ENCODE peak calls at places on chromosomes 16 and 17, in four cellular contexts. One of them, this sample, is unnamed.

GRCh38 chr17:64470676-64471075 is 21.8 kb downstream of the MILR1 start:
- DNase-seq in H1: no peak
- DNase-seq in K562: no peak
- DNase-seq in HCT116: no peak
- DNase-seq in this sample: peak; percentile 33

GRCh38 chr17:72104164-72104862 is 16.5 kb upstream of the SOX9 start:
- DNase-seq in HCT116: no peak
- DNase-seq in H1: no peak
- DNase-seq in K562: no peak
- DNase-seq in this sample: no peak

GRCh38 chr17:82670661-82671060 is 22.4 kb upstream of the WDR45B start:
- DNase-seq in K562: no peak
- DNase-seq in H1: no peak
- DNase-seq in HCT116: no peak
- DNase-seq in this sample: no peak

GRCh38 chr16:85484337-85485295 is 128.5 kb upstream of the GSE1 start:
- DNase-seq in HCT116: no peak
- DNase-seq in K562: no peak
- DNase-seq in H1: no peak
- DNase-seq in this sample: no peak

GRCh38 chr16:79964104-79964503 is 363.6 kb upstream of the MAF start:
- DNase-seq in H1: no peak
- DNase-seq in HCT116: no peak
- DNase-seq in K562: no peak
- DNase-seq in this sample: no peak

GRCh38 chr16:85093705-85094104 is 18.6 kb downstream of the CIBAR2 start:
- DNase-seq in HCT116: no peak
- DNase-seq in H1: no peak
- DNase-seq in K562: peak; percentile 63
- DNase-seq in this sample: no peak

GRCh38 chr16:73916839-73917594 is 379.6 kb upstream of the PSMD7 start:
- DNase-seq in K562: no peak
- DNase-seq in H1: no peak
- DNase-seq in HCT116: no peak
- DNase-seq in this sample: no peak

GRCh38 chr17:39601758-39602532 is 5.8 kb downstream of the NEUROD2 start:
- DNase-seq in K562: no peak
- DNase-seq in HCT116: no peak
- DNase-seq in H1: peak; percentile 52
- DNase-seq in this sample: no peak

GRCh38 chr17:79819534-79820276 is 19.5 kb downstream of the CBX4 start:
- DNase-seq in HCT116: no peak
- DNase-seq in H1: no peak
- DNase-seq in K562: no peak
- DNase-seq in this sample: no peak

GRCh38 chr17:30217054-30217453 is 18.4 kb downstream of the SLC6A4 start:
- DNase-seq in HCT116: no peak
- DNase-seq in H1: no peak
- DNase-seq in K562: no peak
- DNase-seq in this sample: no peak

GRCh38 chr17:1110844-1111598 is 68.8 kb downstream of the ABR start:
- DNase-seq in H1: peak; percentile 53
- DNase-seq in HCT116: peak; percentile 88
- DNase-seq in K562: no peak
- DNase-seq in this sample: no peak

GRCh38 chr17:791807-792206 is 9.7 kb downstream of the MRM3 start:
- DNase-seq in HCT116: no peak
- DNase-seq in H1: no peak
- DNase-seq in K562: no peak
- DNase-seq in this sample: no peak

GRCh38 chr16:73057369-73058210 is 9.7 kb upstream of the ZFHX3 start:
- DNase-seq in H1: peak; percentile 65
- DNase-seq in HCT116: no peak
- DNase-seq in K562: peak; percentile 22
- DNase-seq in this sample: no peak

GRCh38 chr16:65817066-65817465 is 549.4 kb upstream of the CDH5 start:
- DNase-seq in K562: no peak
- DNase-seq in H1: no peak
- DNase-seq in HCT116: no peak
- DNase-seq in this sample: peak; percentile 32

GRCh38 chr17:78896091-78896833 is 6.7 kb downstream of the CEP295NL start:
- DNase-seq in H1: no peak
- DNase-seq in HCT116: no peak
- DNase-seq in K562: no peak
- DNase-seq in this sample: no peak

GRCh38 chr17:70892527-70892926 is 723.2 kb downstream of the KCNJ2 start:
- DNase-seq in K562: no peak
- DNase-seq in H1: no peak
- DNase-seq in HCT116: no peak
- DNase-seq in this sample: no peak

GRCh38 chr17:66629762-66630161 is 205.2 kb upstream of the CACNG5 start:
- DNase-seq in HCT116: no peak
- DNase-seq in H1: no peak
- DNase-seq in K562: no peak
- DNase-seq in this sample: no peak

GRCh38 chr17:16652847-16653366 is 743 bp downstream of the ZNF624 start:
- DNase-seq in HCT116: peak; percentile 6
- DNase-seq in K562: no peak
- DNase-seq in H1: no peak
- DNase-seq in this sample: no peak

GRCh38 chr17:52709724-52710123 is 551.2 kb upstream of the CA10 start:
- DNase-seq in HCT116: no peak
- DNase-seq in H1: no peak
- DNase-seq in K562: no peak
- DNase-seq in this sample: no peak

GRCh38 chr16:70453891-70454220 is 539 bp upstream of the FCSK start:
- DNase-seq in K562: no peak
- DNase-seq in HCT116: no peak
- DNase-seq in H1: no peak
- DNase-seq in this sample: no peak

GRCh38 chr17:42692489-42692888 is 10.2 kb downstream of the CNTNAP1 start:
- DNase-seq in K562: no peak
- DNase-seq in H1: no peak
- DNase-seq in HCT116: no peak
- DNase-seq in this sample: no peak

GRCh38 chr17:68288804-68289203 is 2.1 kb downstream of the SLC16A6 start:
- DNase-seq in HCT116: no peak
- DNase-seq in H1: no peak
- DNase-seq in K562: no peak
- DNase-seq in this sample: no peak

GRCh38 chr17:72592242-72592966 is 471.6 kb downstream of the SOX9 start:
- DNase-seq in H1: peak; percentile 90
- DNase-seq in K562: peak; percentile 69
- DNase-seq in HCT116: peak; percentile 86
- DNase-seq in this sample: peak; percentile 61

GRCh38 chr17:81419333-81419885 is 24.2 kb downstream of the BAHCC1 start:
- DNase-seq in H1: no peak
- DNase-seq in HCT116: peak; percentile 71
- DNase-seq in K562: peak; percentile 49
- DNase-seq in this sample: no peak

GRCh38 chr16:88645455-88645854 is 5.4 kb downstream of the CYBA start:
- DNase-seq in HCT116: no peak
- DNase-seq in H1: no peak
- DNase-seq in K562: no peak
- DNase-seq in this sample: no peak

GRCh38 chr16:10552998-10553491 is 27.4 kb downstream of the EMP2 start:
- DNase-seq in H1: peak; percentile 77
- DNase-seq in K562: peak; percentile 93
- DNase-seq in HCT116: no peak
- DNase-seq in this sample: no peak

GRCh38 chr16:3431779-3432219 is 11.5 kb downstream of the ZNF597 start:
- DNase-seq in HCT116: no peak
- DNase-seq in K562: peak; percentile 62
- DNase-seq in H1: no peak
- DNase-seq in this sample: no peak

GRCh38 chr17:44354582-44355309 is 8.9 kb downstream of the FAM171A2 start:
- DNase-seq in H1: peak; percentile 96
- DNase-seq in K562: no peak
- DNase-seq in HCT116: no peak
- DNase-seq in this sample: no peak

GRCh38 chr16:85573696-85574641 is 39.2 kb upstream of the GSE1 start:
- DNase-seq in HCT116: no peak
- DNase-seq in K562: peak; percentile 77
- DNase-seq in H1: no peak
- DNase-seq in this sample: no peak

GRCh38 chr17:81412490-81413093 is 17.3 kb downstream of the BAHCC1 start:
- DNase-seq in K562: peak; percentile 83
- DNase-seq in H1: no peak
- DNase-seq in HCT116: no peak
- DNase-seq in this sample: no peak

GRCh38 chr17:67602974-67603373 is 114.8 kb upstream of the NOL11 start:
- DNase-seq in K562: peak; percentile 27
- DNase-seq in HCT116: peak; percentile 56
- DNase-seq in H1: peak; percentile 57
- DNase-seq in this sample: peak; percentile 39

GRCh38 chr16:46746821-46747776 is 1.0 kb downstream of the MYLK3 start:
- DNase-seq in K562: peak; percentile 8
- DNase-seq in HCT116: no peak
- DNase-seq in H1: no peak
- DNase-seq in this sample: peak; percentile 58

GRCh38 chr16:86002178-86002577 is 103.2 kb downstream of the IRF8 start:
- DNase-seq in K562: no peak
- DNase-seq in H1: no peak
- DNase-seq in HCT116: no peak
- DNase-seq in this sample: no peak

GRCh38 chr17:32492648-32493289 is 6.0 kb downstream of the CDK5R1 start:
- DNase-seq in HCT116: no peak
- DNase-seq in K562: no peak
- DNase-seq in H1: no peak
- DNase-seq in this sample: no peak

GRCh38 chr17:14745122-14745521 is 444.2 kb downstream of the HS3ST3B1 start:
- DNase-seq in HCT116: no peak
- DNase-seq in H1: no peak
- DNase-seq in K562: no peak
- DNase-seq in this sample: no peak

GRCh38 chr17:36703860-36704266 is 102.5 kb downstream of the MRM1 start:
- DNase-seq in H1: peak; percentile 98
- DNase-seq in HCT116: no peak
- DNase-seq in K562: peak; percentile 76
- DNase-seq in this sample: no peak

GRCh38 chr17:77318021-77318420 is 177.3 kb downstream of the SEC14L1 start:
- DNase-seq in HCT116: no peak
- DNase-seq in K562: no peak
- DNase-seq in H1: no peak
- DNase-seq in this sample: no peak

GRCh38 chr17:5184284-5184683 is 7.4 kb downstream of the ZNF594 start:
- DNase-seq in HCT116: no peak
- DNase-seq in K562: no peak
- DNase-seq in H1: no peak
- DNase-seq in this sample: no peak
- H3K9me3 ChIP-seq in HCT116: peaks cover 71% of the 10 kb centered on the region
- H3K9me3 ChIP-seq in K562: peaks cover 27% of the 10 kb centered on the region
- H3K9me3 ChIP-seq in H1: peaks cover 92% of the 10 kb centered on the region
- H3K9me3 ChIP-seq in this sample: peaks cover 100% of the 10 kb centered on the region

DNA sequence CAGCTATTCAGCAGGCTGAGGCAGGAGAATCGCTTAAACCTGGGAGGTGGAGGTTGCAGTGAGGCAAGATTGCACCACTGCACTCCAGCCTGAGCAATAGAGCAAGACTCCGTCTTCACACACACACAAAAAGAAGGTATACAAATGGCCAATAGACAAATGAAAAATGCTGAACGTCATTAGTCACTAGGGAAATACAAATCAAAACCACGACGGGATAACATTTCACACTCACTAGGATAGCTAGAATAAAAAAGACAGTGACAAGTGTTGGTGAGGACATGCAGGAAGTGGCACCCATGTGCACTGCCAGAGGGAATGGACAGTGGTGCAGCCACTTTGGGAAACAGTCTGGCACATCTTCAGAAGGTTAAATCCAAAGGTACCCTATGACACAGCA is 172.9 kb downstream of the FTO start:
- DNase-seq in K562: no peak
- DNase-seq in HCT116: no peak
- DNase-seq in H1: no peak
- DNase-seq in this sample: no peak
- TF ChIP-seq YY1 in K562: no peak
- TF ChIP-seq YY1 in HCT116: no peak
- TF ChIP-seq YY1 in H1: no peak
- TF ChIP-seq YY1 in this sample: no peak

GRCh38 chr17:76270127-76270592 is 5.0 kb downstream of the UBALD2 start:
- DNase-seq in HCT116: no peak
- DNase-seq in K562: peak; percentile 77
- DNase-seq in H1: no peak
- DNase-seq in this sample: no peak
- H3K4me1 ChIP-seq in HCT116: peaks cover 16% of the 10 kb centered on the region
- H3K4me1 ChIP-seq in K562: peaks cover 37% of the 10 kb centered on the region
- H3K4me1 ChIP-seq in H1: peaks cover 21% of the 10 kb centered on the region
- H3K4me1 ChIP-seq in this sample: peaks cover 37% of the 10 kb centered on the region

DNA sequence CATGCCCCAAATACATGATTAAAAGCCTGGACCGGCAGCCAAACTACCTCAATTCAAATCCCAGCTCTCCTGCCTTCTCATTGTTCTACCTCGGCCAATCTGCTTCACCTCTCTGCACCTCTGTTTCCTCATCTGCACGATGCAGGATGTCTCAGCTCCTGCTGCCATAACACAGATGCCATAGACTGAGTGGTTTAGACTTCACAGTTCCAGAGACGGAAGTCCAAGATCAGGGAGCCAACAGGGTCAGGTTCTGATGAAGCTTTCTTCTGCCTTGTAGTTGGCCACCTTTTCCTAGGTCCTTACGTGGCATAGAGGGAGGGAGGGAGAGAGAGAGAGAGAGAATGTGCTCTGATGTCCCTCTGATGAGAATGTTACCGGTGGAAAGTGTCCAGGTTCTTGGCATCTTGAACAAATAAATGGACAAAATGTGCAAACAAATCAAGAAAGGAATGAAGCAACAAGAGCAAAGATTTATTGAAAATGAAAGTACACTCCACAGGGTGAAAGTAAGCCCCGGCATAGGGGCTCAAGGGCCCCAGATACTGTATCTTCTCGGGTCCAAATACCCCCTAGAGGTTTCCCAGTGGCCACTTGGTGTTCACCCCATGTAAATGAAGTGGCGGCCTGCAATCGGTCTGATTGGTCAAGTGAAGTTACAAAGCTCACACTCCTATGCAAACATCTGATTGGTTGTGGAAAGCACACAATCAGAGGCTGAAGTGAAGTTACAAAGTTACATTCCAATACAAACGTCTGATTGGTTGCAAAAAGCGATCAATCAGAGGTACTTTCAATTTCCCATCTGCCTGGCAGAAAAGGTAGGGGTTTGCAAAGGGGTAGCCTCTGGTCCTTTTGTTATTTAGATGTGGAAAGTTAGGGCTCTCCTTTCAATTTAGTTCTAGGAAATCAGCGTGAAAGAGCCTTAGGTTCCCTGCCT is 43.3 kb upstream of the ZCCHC14 start:
- DNase-seq in H1: no peak
- DNase-seq in HCT116: no peak
- DNase-seq in K562: no peak
- DNase-seq in this sample: peak; percentile 48
- H3K9me3 ChIP-seq in H1: peaks cover 14% of the 10 kb centered on the region
- H3K9me3 ChIP-seq in HCT116: no peaks in the 10 kb centered on the region
- H3K9me3 ChIP-seq in K562: peaks cover 1% of the 10 kb centered on the region
- H3K9me3 ChIP-seq in this sample: peaks cover 58% of the 10 kb centered on the region

This sample was measured in NT2/D1.